ENCODE peak calls at places on chromosomes 13 and 19, in four cellular contexts. One of them, this sample, is unnamed.

GRCh38 chr13:79141082-79141481 is 265.0 kb downstream of the RBM26 start:
- DNase-seq in gastrocnemius medialis: no peak
- DNase-seq in HCT116: no peak
- DNase-seq in heart left ventricle: no peak
- DNase-seq in this sample: no peak

GRCh38 chr13:31945202-31945978 is 86.2 kb upstream of the FRY start:
- DNase-seq in gastrocnemius medialis: peak
- DNase-seq in heart left ventricle: peak
- DNase-seq in HCT116: no peak
- DNase-seq in this sample: peak

GRCh38 chr13:102845630-102846260 is at the start of gene ERCC5:
- DNase-seq in HCT116: peak
- DNase-seq in gastrocnemius medialis: peak
- DNase-seq in heart left ventricle: peak
- DNase-seq in this sample: peak

GRCh38 chr13:51726446-51727185 is 77.3 kb downstream of the DHRS12 start:
- DNase-seq in gastrocnemius medialis: no peak
- DNase-seq in heart left ventricle: no peak
- DNase-seq in HCT116: no peak
- DNase-seq in this sample: no peak

GRCh38 chr19:43452517-43453045 is 12.8 kb downstream of the LYPD3 start:
- DNase-seq in heart left ventricle: no peak
- DNase-seq in HCT116: no peak
- DNase-seq in gastrocnemius medialis: no peak
- DNase-seq in this sample: no peak

GRCh38 chr13:84263354-84264069 is 381.2 kb upstream of the SLITRK1 start:
- DNase-seq in gastrocnemius medialis: no peak
- DNase-seq in heart left ventricle: no peak
- DNase-seq in HCT116: no peak
- DNase-seq in this sample: no peak

GRCh38 chr13:96082640-96083039 is 7.3 kb upstream of the HS6ST3 start:
- DNase-seq in HCT116: no peak
- DNase-seq in gastrocnemius medialis: no peak
- DNase-seq in heart left ventricle: no peak
- DNase-seq in this sample: no peak

GRCh38 chr19:53961523-53962345 is 1.0 kb upstream of the CACNG8 start:
- DNase-seq in HCT116: no peak
- DNase-seq in heart left ventricle: no peak
- DNase-seq in gastrocnemius medialis: no peak
- DNase-seq in this sample: no peak

GRCh38 chr13:112708560-112709240 is 18.9 kb downstream of the ATP11A start:
- DNase-seq in heart left ventricle: no peak
- DNase-seq in HCT116: no peak
- DNase-seq in gastrocnemius medialis: no peak
- DNase-seq in this sample: no peak

GRCh38 chr13:29858667-29859066 is 8.2 kb upstream of the UBL3 start:
- DNase-seq in HCT116: no peak
- DNase-seq in heart left ventricle: no peak
- DNase-seq in gastrocnemius medialis: no peak
- DNase-seq in this sample: no peak

GRCh38 chr13:85303630-85304029 is 495.6 kb downstream of the SLITRK6 start:
- DNase-seq in heart left ventricle: no peak
- DNase-seq in gastrocnemius medialis: no peak
- DNase-seq in HCT116: no peak
- DNase-seq in this sample: no peak

GRCh38 chr19:50723069-50723468 is at the start of gene CLEC11A:
- DNase-seq in gastrocnemius medialis: no peak
- DNase-seq in HCT116: no peak
- DNase-seq in heart left ventricle: peak
- DNase-seq in this sample: peak

GRCh38 chr13:77387607-77388200 is 60.8 kb upstream of the MYCBP2 start:
- DNase-seq in gastrocnemius medialis: peak
- DNase-seq in HCT116: no peak
- DNase-seq in heart left ventricle: no peak
- DNase-seq in this sample: peak

GRCh38 chr19:49570138-49570856 is 10.1 kb downstream of the NOSIP start:
- DNase-seq in heart left ventricle: no peak
- DNase-seq in gastrocnemius medialis: no peak
- DNase-seq in HCT116: peak
- DNase-seq in this sample: no peak

GRCh38 chr19:38229585-38230073 is 5.6 kb upstream of the DPF1 start:
- DNase-seq in HCT116: peak
- DNase-seq in heart left ventricle: peak
- DNase-seq in gastrocnemius medialis: no peak
- DNase-seq in this sample: no peak

GRCh38 chr19:1252221-1252817 is 3.9 kb downstream of the MIDN start:
- DNase-seq in HCT116: no peak
- DNase-seq in gastrocnemius medialis: peak
- DNase-seq in heart left ventricle: peak
- DNase-seq in this sample: peak

GRCh38 chr19:55400281-55401087 is 7.1 kb downstream of the UBE2S start:
- DNase-seq in gastrocnemius medialis: no peak
- DNase-seq in heart left ventricle: no peak
- DNase-seq in HCT116: no peak
- DNase-seq in this sample: no peak

GRCh38 chr13:80084086-80084676 is 256.7 kb downstream of the SPRY2 start:
- DNase-seq in HCT116: no peak
- DNase-seq in gastrocnemius medialis: no peak
- DNase-seq in heart left ventricle: no peak
- DNase-seq in this sample: no peak

GRCh38 chr13:23966691-23967615 is 69.7 kb upstream of the C1QTNF9B start:
- DNase-seq in heart left ventricle: no peak
- DNase-seq in HCT116: no peak
- DNase-seq in gastrocnemius medialis: no peak
- DNase-seq in this sample: no peak

GRCh38 chr19:45455707-45456499 is 11.9 kb upstream of the FOSB start:
- DNase-seq in heart left ventricle: peak
- DNase-seq in HCT116: peak
- DNase-seq in gastrocnemius medialis: peak
- DNase-seq in this sample: peak

GRCh38 chr13:21549633-21550032 is 54.3 kb downstream of the MICU2 start:
- DNase-seq in HCT116: no peak
- DNase-seq in heart left ventricle: no peak
- DNase-seq in gastrocnemius medialis: no peak
- DNase-seq in this sample: no peak

GRCh38 chr19:23527797-23528196 is 132.5 kb upstream of the ZNF91 start:
- DNase-seq in HCT116: no peak
- DNase-seq in heart left ventricle: no peak
- DNase-seq in gastrocnemius medialis: no peak
- DNase-seq in this sample: no peak

GRCh38 chr13:47457631-47458030 is 543.4 kb downstream of the SUCLA2 start:
- DNase-seq in gastrocnemius medialis: no peak
- DNase-seq in heart left ventricle: no peak
- DNase-seq in HCT116: no peak
- DNase-seq in this sample: no peak

GRCh38 chr13:100361504-100361903 is 227.1 kb downstream of the GGACT start:
- DNase-seq in gastrocnemius medialis: no peak
- DNase-seq in heart left ventricle: no peak
- DNase-seq in HCT116: no peak
- DNase-seq in this sample: no peak

GRCh38 chr13:42924290-42924803 is 67.7 kb downstream of the EPSTI1 start:
- DNase-seq in HCT116: no peak
- DNase-seq in heart left ventricle: no peak
- DNase-seq in gastrocnemius medialis: no peak
- DNase-seq in this sample: no peak

GRCh38 chr19:10043286-10043927 is 30.1 kb downstream of the RDH8 start:
- DNase-seq in HCT116: no peak
- DNase-seq in gastrocnemius medialis: no peak
- DNase-seq in heart left ventricle: no peak
- DNase-seq in this sample: no peak

GRCh38 chr19:33456845-33457220 is 64.8 kb downstream of the PEPD start:
- DNase-seq in gastrocnemius medialis: no peak
- DNase-seq in HCT116: no peak
- DNase-seq in heart left ventricle: peak
- DNase-seq in this sample: no peak

GRCh38 chr19:33789344-33789743 is 7.3 kb upstream of the KCTD15 start:
- DNase-seq in gastrocnemius medialis: no peak
- DNase-seq in HCT116: no peak
- DNase-seq in heart left ventricle: no peak
- DNase-seq in this sample: no peak

GRCh38 chr13:100573121-100573520 is 15.5 kb downstream of the GGACT start:
- DNase-seq in heart left ventricle: no peak
- DNase-seq in gastrocnemius medialis: peak
- DNase-seq in HCT116: peak
- DNase-seq in this sample: peak

GRCh38 chr13:26508885-26509284 is 48.6 kb upstream of the WASF3 start:
- DNase-seq in heart left ventricle: peak
- DNase-seq in HCT116: no peak
- DNase-seq in gastrocnemius medialis: peak
- DNase-seq in this sample: peak

GRCh38 chr13:20035130-20035529 is 76.6 kb downstream of the ZMYM2 start:
- DNase-seq in gastrocnemius medialis: no peak
- DNase-seq in HCT116: no peak
- DNase-seq in heart left ventricle: no peak
- DNase-seq in this sample: no peak
- TF ChIP-seq CTCF in gastrocnemius medialis: no peak
- TF ChIP-seq CTCF in HCT116: peak
- TF ChIP-seq CTCF in heart left ventricle: peak
- TF ChIP-seq CTCF in this sample: no peak

GRCh38 chr19:39540333-39540673 is 342 bp upstream of the EID2 start:
- DNase-seq in HCT116: no peak
- DNase-seq in heart left ventricle: no peak
- DNase-seq in gastrocnemius medialis: no peak
- DNase-seq in this sample: no peak
- H3K4me3 ChIP-seq in HCT116: peak
- H3K4me3 ChIP-seq in heart left ventricle: peak
- H3K4me3 ChIP-seq in gastrocnemius medialis: peak
- H3K4me3 ChIP-seq in this sample: no peak

GRCh38 chr19:39334444-39334976 is 1.3 kb downstream of the GMFG start:
- DNase-seq in gastrocnemius medialis: no peak
- DNase-seq in heart left ventricle: no peak
- DNase-seq in HCT116: no peak
- DNase-seq in this sample: no peak

GRCh38 chr19:39332293-39332692 is 3.5 kb downstream of the GMFG start:
- DNase-seq in heart left ventricle: no peak
- DNase-seq in gastrocnemius medialis: no peak
- DNase-seq in HCT116: no peak
- DNase-seq in this sample: no peak

GRCh38 chr19:39333507-39333906 is 2.3 kb downstream of the GMFG start:
- DNase-seq in heart left ventricle: no peak
- DNase-seq in gastrocnemius medialis: no peak
- DNase-seq in HCT116: no peak
- DNase-seq in this sample: no peak

GRCh38 chr19:39336483-39336882 is 640 bp upstream of the GMFG start:
- DNase-seq in heart left ventricle: no peak
- DNase-seq in gastrocnemius medialis: no peak
- DNase-seq in HCT116: no peak
- DNase-seq in this sample: no peak

GRCh38 chr19:39335168-39335567 is 675 bp downstream of the GMFG start:
- DNase-seq in HCT116: no peak
- DNase-seq in gastrocnemius medialis: no peak
- DNase-seq in heart left ventricle: no peak
- DNase-seq in this sample: no peak
- TF ChIP-seq POLR2A in HCT116: no peak
- TF ChIP-seq POLR2A in gastrocnemius medialis: no peak
- TF ChIP-seq POLR2A in heart left ventricle: no peak
- TF ChIP-seq POLR2A in this sample: no peak

GRCh38 chr19:3320853-3321252 is 45.5 kb upstream of the NFIC start:
- DNase-seq in HCT116: no peak
- DNase-seq in gastrocnemius medialis: no peak
- DNase-seq in heart left ventricle: no peak
- DNase-seq in this sample: no peak
- TF ChIP-seq CTCF in HCT116: no peak
- TF ChIP-seq CTCF in gastrocnemius medialis: no peak
- TF ChIP-seq CTCF in heart left ventricle: no peak
- TF ChIP-seq CTCF in this sample: no peak

This sample was measured in lower leg skin.